ENCODE peak calls at places on chromosome 16, in eight cellular contexts. S, J, K, Q, I, U, Y and C are unnamed samples.

GRCh38 chr16:117381-118365 is 20.8 kb downstream of the NPRL3 start:
- DNase-seq in S (peak; percentile 65), J (peak; percentile 30), K (peak; percentile 34), Q (peak; percentile 52), I (no peak), U (peak; percentile 50), Y (peak; percentile 64), C (peak; percentile 12)

GRCh38 chr16:85613609-85614337 is 651 bp downstream of the GSE1 start:
- DNase-seq in S (peak; percentile 18), J (peak; percentile 47), K (no peak), Q (peak; percentile 35), I (no peak), U (no peak), Y (peak; percentile 79), C (peak; percentile 55)

GRCh38 chr16:56356276-56357241 is 68.8 kb downstream of the AMFR start:
- DNase-seq in S (peak; percentile 41), J (peak; percentile 63), K (peak; percentile 83), Q (no peak), I (peak; percentile 70), U (peak; percentile 89), Y (peak; percentile 94), C (peak; percentile 73)

GRCh38 chr16:89324056-89325010 is 106.8 kb downstream of the ZNF778 start:
- DNase-seq in S (no peak), J (no peak), K (no peak), Q (no peak), I (no peak), U (peak; percentile 96), Y (peak; percentile 83), C (peak; percentile 80)

GRCh38 chr16:1782408-1783247 is at the start of the genes NUBP2 and SPSB3:
- DNase-seq in S (peak; percentile 98), J (peak; percentile 100), K (peak; percentile 100), Q (peak; percentile 100), I (peak; percentile 100), U (peak; percentile 100), Y (peak; percentile 100), C (peak; percentile 100)

GRCh38 chr16:24736758-24737157 is 7.3 kb downstream of the TNRC6A start:
- DNase-seq in S (no peak), J (no peak), K (no peak), Q (no peak), I (no peak), U (no peak), Y (no peak), C (no peak)

GRCh38 chr16:5328546-5328945 is 231.0 kb upstream of the EEF2KMT start:
- DNase-seq in S (no peak), J (no peak), K (no peak), Q (no peak), I (no peak), U (no peak), Y (no peak), C (no peak)

GRCh38 chr16:27520982-27521673 is 28.6 kb downstream of the GTF3C1 start:
- DNase-seq in S (no peak), J (no peak), K (no peak), Q (no peak), I (no peak), U (peak; percentile 83), Y (no peak), C (no peak)

GRCh38 chr16:10736926-10737625 is 6.6 kb upstream of the NUBP1 start:
- DNase-seq in S (peak; percentile 71), J (peak; percentile 56), K (peak; percentile 73), Q (peak; percentile 67), I (peak; percentile 38), U (peak; percentile 79), Y (peak; percentile 66), C (peak; percentile 24)

GRCh38 chr16:89345663-89346150 is 128.2 kb downstream of the ZNF778 start:
- DNase-seq in S (no peak), J (no peak), K (no peak), Q (no peak), I (no peak), U (no peak), Y (no peak), C (no peak)

GRCh38 chr16:53913082-53913870 is 209.3 kb downstream of the FTO start:
- DNase-seq in S (no peak), J (peak; percentile 4), K (peak; percentile 65), Q (peak; percentile 28), I (peak; percentile 75), U (peak; percentile 97), Y (peak; percentile 89), C (peak; percentile 51)

GRCh38 chr16:56450275-56450889 is 750 bp downstream of the NUDT21 start:
- DNase-seq in S (no peak), J (no peak), K (no peak), Q (no peak), I (no peak), U (peak; percentile 15), Y (peak; percentile 60), C (no peak)

GRCh38 chr16:89828199-89828869 is at the start of gene SPIRE2:
- DNase-seq in S (peak; percentile 69), J (peak; percentile 56), K (peak; percentile 65), Q (peak; percentile 52), I (no peak), U (peak; percentile 63), Y (peak; percentile 91), C (peak; percentile 64)

GRCh38 chr16:81175325-81175891 is 63.1 kb upstream of the BCO1 start:
- DNase-seq in S (no peak), J (no peak), K (no peak), Q (no peak), I (peak; percentile 58), U (peak; percentile 59), Y (peak; percentile 92), C (peak; percentile 78)

GRCh38 chr16:87847785-87848675 is 21.3 kb downstream of the SLC7A5 start:
- DNase-seq in S (no peak), J (peak; percentile 71), K (no peak), Q (no peak), I (no peak), U (no peak), Y (no peak), C (no peak)

GRCh38 chr16:51682905-51683304 is 531.8 kb upstream of the SALL1 start:
- DNase-seq in S (no peak), J (no peak), K (no peak), Q (no peak), I (no peak), U (no peak), Y (no peak), C (no peak)

GRCh38 chr16:35295856-35296255 is 1836.4 kb downstream of the TP53TG3F start:
- DNase-seq in S (no peak), J (no peak), K (no peak), Q (no peak), I (no peak), U (no peak), Y (no peak), C (no peak)

GRCh38 chr16:57999366-57999970 is 1.0 kb downstream of the ZNF319 start:
- DNase-seq in S (peak; percentile 61), J (no peak), K (no peak), Q (no peak), I (no peak), U (peak; percentile 53), Y (peak; percentile 67), C (no peak)

GRCh38 chr16:80599466-80599865 is 58.7 kb downstream of the DYNLRB2 start:
- DNase-seq in S (no peak), J (no peak), K (no peak), Q (no peak), I (peak; percentile 8), U (peak; percentile 76), Y (peak; percentile 19), C (peak; percentile 82)

GRCh38 chr16:71933913-71934696 is 38.8 kb downstream of the IST1 start:
- DNase-seq in S (no peak), J (no peak), K (no peak), Q (no peak), I (no peak), U (peak; percentile 38), Y (peak; percentile 83), C (peak; percentile 36)

GRCh38 chr16:84153660-84154214 is 8.6 kb downstream of the DNAAF1 start:
- DNase-seq in S (no peak), J (no peak), K (no peak), Q (no peak), I (no peak), U (no peak), Y (peak; percentile 33), C (no peak)

GRCh38 chr16:31265329-31266245 is 5.8 kb downstream of the ITGAM start:
- DNase-seq in S (no peak), J (no peak), K (no peak), Q (no peak), I (no peak), U (peak; percentile 39), Y (peak; percentile 16), C (peak; percentile 82)

GRCh38 chr16:65543781-65544740 is 422.2 kb upstream of the CDH11 start:
- DNase-seq in S (no peak), J (no peak), K (no peak), Q (no peak), I (no peak), U (no peak), Y (no peak), C (no peak)

GRCh38 chr16:51045186-51045585 is 105.9 kb downstream of the SALL1 start:
- DNase-seq in S (no peak), J (no peak), K (no peak), Q (no peak), I (no peak), U (no peak), Y (no peak), C (no peak)